ENCODE peak calls at places on chromosomes 4 and X, in ten cellular contexts. B is lower lobe of right lung; U is cardiac fibroblast; F is nephron progenitor cell; W is activated T-helper 1 cell treated with anti-CD3 and anti-CD28 coated beads, Interleukin-2, amount 50 U/mL, for 16 hours; R is Right ventricle myocardium inferior; D is activated CD4-positive, alpha-beta T cell treated with anti-CD3 and anti-CD28 coated beads, Interleukin-2, amount 10 ng/mL, durations not matched to agents 7 days and 5 days; C is amygdala; S is stimulated activated naive B cell treated with anti-CD40 and anti-IgM and Interleukin-4, amounts not matched to agents 10 μg/mL and 1 μg/mL and 100 μg/mL, for 72 hours; T is SW480. I is an unnamed sample.
A peak's percentile ranks its signal among the peaks of the same experiment; 100 is the strongest.

GRCh38 chr4:164373021-164373420 is 380.9 kb upstream of the SMIM31 start:
- DNase-seq in B (no peak), U (no peak), F (no peak), W (no peak), R (no peak), D (no peak), C (no peak), S (no peak), T (no peak), I (no peak)

GRCh38 chrX:79174949-79175644 is 30.6 kb downstream of the GPR174 start:
- DNase-seq in B (no peak), U (no peak), F (no peak), W (no peak), R (no peak), D (no peak), C (no peak), S (no peak), T (no peak), I (no peak)

GRCh38 chr4:140300271-140300970 is 73.0 kb upstream of the SCOC start:
- DNase-seq in B (no peak), U (peak; percentile 57), F (no peak), W (no peak), R (no peak), D (no peak), C (no peak), S (no peak), T (peak; percentile 38), I (no peak)

GRCh38 chr4:13837228-13837627 is 209.7 kb upstream of the BOD1L1 start:
- DNase-seq in B (no peak), U (no peak), F (no peak), W (no peak), R (no peak), D (no peak), C (no peak), S (no peak), T (no peak), I (no peak)

GRCh38 chrX:1059576-1060561 is 152.6 kb downstream of the CRLF2 start:
- DNase-seq in B (no peak), U (no peak), F (no peak), W (no peak), R (no peak), D (no peak), C (no peak), S (no peak), T (no peak), I (no peak)

GRCh38 chrX:13167444-13168207 is 123.2 kb upstream of the FAM9C start:
- DNase-seq in B (no peak), U (peak; percentile 81), F (no peak), W (no peak), R (peak; percentile 54), D (peak; percentile 10), C (no peak), S (no peak), T (no peak), I (no peak)

GRCh38 chr4:4803216-4803903 is 56.1 kb upstream of the MSX1 start:
- DNase-seq in B (no peak), U (no peak), F (no peak), W (no peak), R (no peak), D (no peak), C (no peak), S (no peak), T (no peak), I (no peak)

GRCh38 chr4:87092389-87093141 is 127.9 kb downstream of the KLHL8 start:
- DNase-seq in B (peak; percentile 86), U (peak; percentile 88), F (no peak), W (no peak), R (no peak), D (no peak), C (peak; percentile 21), S (no peak), T (peak; percentile 65), I (peak; percentile 96)

GRCh38 chr4:55424791-55425190 is 29.0 kb downstream of the TMEM165 start:
- DNase-seq in B (no peak), U (no peak), F (no peak), W (no peak), R (no peak), D (no peak), C (no peak), S (no peak), T (no peak), I (no peak)

GRCh38 chr4:187972135-187972534 is 23.4 kb upstream of the ZFP42 start:
- DNase-seq in B (no peak), U (no peak), F (no peak), W (no peak), R (no peak), D (no peak), C (no peak), S (no peak), T (no peak), I (no peak)

I was measured in kidney.